ENCODE peak calls at places on chromosomes 12 and 14, in seven cellular contexts. Y, P, L, C, G, S and Q are unnamed samples.

GRCh38 chr14:68585690-68586089 is 207.2 kb downstream of the ZFP36L1 start:
- DNase-seq in Y (no peak), P (no peak), L (no peak), C (no peak), G (peak; percentile 81), S (no peak), Q (no peak)

GRCh38 chr12:121933522-121934317 is 15.3 kb downstream of the CFAP251 start:
- DNase-seq in Y (no peak), P (no peak), L (peak; percentile 39), C (peak; percentile 73), G (no peak), S (no peak), Q (no peak)

GRCh38 chr12:124474709-124475108 is 92.7 kb downstream of the NCOR2 start:
- DNase-seq in Y (no peak), P (no peak), L (no peak), C (no peak), G (no peak), S (peak; percentile 89), Q (no peak)

GRCh38 chr12:113200016-113200797 is 14.7 kb downstream of the RITA1 start:
- DNase-seq in Y (no peak), P (no peak), L (no peak), C (no peak), G (no peak), S (no peak), Q (no peak)

GRCh38 chr12:112577473-112578334 is 159.0 kb downstream of the PTPN11 start:
- DNase-seq in Y (no peak), P (no peak), L (peak; percentile 61), C (no peak), G (no peak), S (no peak), Q (no peak)

GRCh38 chr12:67915335-67915851 is 73.9 kb upstream of the IFNG-AS1 start:
- DNase-seq in Y (no peak), P (no peak), L (no peak), C (no peak), G (no peak), S (no peak), Q (no peak)

GRCh38 chr12:57239587-57240068 is 10.1 kb downstream of the SHMT2 start:
- DNase-seq in Y (no peak), P (no peak), L (no peak), C (no peak), G (no peak), S (no peak), Q (no peak)

GRCh38 chr14:50123062-50123461 is 6.7 kb upstream of the VCPKMT start:
- DNase-seq in Y (no peak), P (no peak), L (no peak), C (no peak), G (no peak), S (no peak), Q (no peak)

DNA sequence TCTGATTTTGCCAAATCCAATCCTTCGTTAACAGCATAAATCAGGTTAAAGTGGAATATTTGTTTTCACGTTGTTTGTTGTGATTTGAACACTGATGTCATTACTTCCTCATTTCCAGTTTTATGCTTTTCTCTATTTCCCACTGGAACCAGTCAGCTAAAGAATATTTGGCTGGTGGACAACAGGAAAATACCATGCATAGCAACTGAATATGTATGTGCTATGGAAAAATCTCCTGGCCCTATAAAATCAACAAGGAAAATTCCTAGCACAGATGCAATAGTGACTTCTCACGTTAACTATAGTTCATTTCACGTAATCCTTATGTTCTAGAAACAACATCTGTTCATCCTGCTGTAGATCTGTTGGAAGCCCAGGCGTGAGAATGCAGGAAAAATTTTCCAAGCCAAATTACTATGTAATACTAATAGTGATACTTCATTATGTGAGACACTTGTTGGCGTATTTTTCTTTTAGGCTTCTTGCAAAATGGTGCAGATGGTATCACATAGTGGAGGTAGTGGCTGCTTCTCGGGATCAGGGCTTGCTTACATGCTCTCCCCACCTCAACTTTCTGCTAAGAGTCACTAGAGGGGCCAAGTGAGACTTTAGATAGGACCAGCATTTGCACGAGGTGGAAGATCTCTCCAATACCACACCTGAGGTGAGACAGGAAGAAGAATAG is 86.3 kb upstream of the USP44 start:
- DNase-seq in Y (no peak), P (no peak), L (no peak), C (no peak), G (no peak), S (no peak), Q (no peak)
- TF ChIP-seq EP300 in Y (no peak), P (no peak), L (no peak), C (no peak), G (no peak), S (no peak), Q (no peak)

GRCh38 chr12:99766408-99766807 is 118.9 kb downstream of the GARIN6 start:
- DNase-seq in Y (no peak), P (no peak), L (no peak), C (no peak), G (no peak), S (no peak), Q (no peak)

GRCh38 chr12:99767809-99768208 is 120.3 kb downstream of the GARIN6 start:
- DNase-seq in Y (no peak), P (no peak), L (no peak), C (no peak), G (no peak), S (no peak), Q (no peak)

GRCh38 chr12:99768758-99769157 is 121.2 kb downstream of the GARIN6 start:
- DNase-seq in Y (no peak), P (no peak), L (no peak), C (no peak), G (no peak), S (no peak), Q (no peak)

GRCh38 chr12:99769581-99769980 is 122.0 kb downstream of the GARIN6 start:
- DNase-seq in Y (no peak), P (no peak), L (no peak), C (no peak), G (no peak), S (no peak), Q (no peak)

DNA sequence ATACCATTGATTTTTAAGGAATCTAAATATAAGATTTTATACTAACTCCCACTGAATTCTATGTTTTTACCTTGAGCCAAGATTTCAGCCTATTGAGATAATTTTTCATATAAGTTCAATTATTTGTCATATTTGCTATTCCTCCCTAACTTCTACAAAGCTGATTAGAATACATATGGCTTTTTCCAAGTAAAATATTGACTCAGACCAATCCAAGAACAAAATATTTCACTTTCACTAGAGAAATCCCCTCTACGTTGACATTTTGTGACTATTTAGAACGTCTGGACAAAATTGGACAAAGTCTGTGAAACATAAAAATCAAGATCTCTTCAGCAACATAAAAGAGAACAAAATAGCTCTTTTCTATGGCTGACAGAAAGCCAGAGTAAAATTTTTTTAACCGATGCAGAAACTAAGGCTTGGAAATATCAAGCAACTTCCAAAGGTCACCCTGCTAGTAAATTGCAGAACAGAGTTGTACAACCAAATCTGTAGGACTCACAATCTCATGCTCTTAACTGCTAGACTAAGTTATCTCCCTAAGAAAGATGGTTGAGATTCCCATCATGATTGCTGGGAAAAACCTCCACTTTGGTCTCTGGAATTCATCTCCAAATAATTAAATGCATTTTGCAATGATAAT is 118.0 kb downstream of the GARIN6 start:
- DNase-seq in Y (no peak), P (no peak), L (no peak), C (no peak), G (no peak), S (no peak), Q (no peak)
- H3K4me1 ChIP-seq in Y (no peaks in the 10 kb centered on the region), P (no peaks in the 10 kb centered on the region), L (no peaks in the 10 kb centered on the region), C (no peaks in the 10 kb centered on the region), G (no peaks in the 10 kb centered on the region), S (peaks cover 3% of the 10 kb centered on the region), Q (no peaks in the 10 kb centered on the region)

DNA sequence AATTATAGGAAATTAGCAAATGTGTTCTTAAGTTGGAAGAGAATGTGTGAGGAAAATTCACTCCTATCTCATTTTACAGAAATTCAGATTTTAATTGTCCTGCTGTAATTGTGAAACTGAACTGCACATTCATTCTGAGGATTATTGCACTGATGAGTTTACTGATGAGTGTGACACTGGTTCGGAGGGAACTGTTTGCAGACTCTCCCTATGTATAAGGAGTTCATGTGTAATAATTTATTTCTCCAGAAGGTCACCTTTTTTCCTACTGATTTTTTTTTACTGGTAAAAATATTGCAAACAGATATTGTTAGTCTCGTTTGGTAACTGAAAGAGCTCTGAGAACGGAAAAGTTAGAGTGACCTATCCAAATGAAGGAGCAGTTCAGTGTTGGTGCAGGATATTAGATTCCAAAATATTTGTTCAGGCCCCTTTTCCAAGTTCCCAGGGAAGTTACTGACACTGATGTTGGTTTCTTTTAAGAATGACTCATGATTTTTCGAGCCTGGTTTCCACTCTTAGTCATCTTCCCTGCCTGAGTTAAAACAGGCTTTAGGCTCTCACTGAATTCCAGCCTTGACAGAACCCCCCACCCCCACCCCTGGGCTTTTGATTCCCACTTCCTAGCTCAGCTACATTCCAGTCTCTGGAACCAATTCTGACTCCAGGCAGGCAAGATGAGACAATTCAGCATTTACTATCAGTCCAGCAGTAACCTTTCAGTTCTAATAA is 18.4 kb downstream of the ANO6 start:
- DNase-seq in Y (peak; percentile 48), P (no peak), L (no peak), C (no peak), G (peak; percentile 33), S (peak; percentile 71), Q (no peak)
- H3K4me3 ChIP-seq in Y (no peak overlapping the region), P (no peak overlapping the region), L (no peak overlapping the region), C (no peak overlapping the region), G (peak overlapping the region; percentile 16), S (no peak overlapping the region), Q (no peak overlapping the region)

GRCh38 chr14:24271134-24271833 is at the start of gene RABGGTA:
- DNase-seq in Y (peak; percentile 84), P (peak; percentile 93), L (peak; percentile 82), C (peak; percentile 93), G (peak; percentile 97), S (peak; percentile 91), Q (peak; percentile 75)
- TF ChIP-seq EP300 in Y (no peak), P (no peak), L (peak; percentile 14), C (no peak), G (peak; percentile 62), S (no peak), Q (peak; percentile 67)